ENCODE peak calls at places on chromosome 3, in four cellular contexts. V, M, S and Z are unnamed samples.

GRCh38 chr3:22730701-22731100 is 472.4 kb upstream of the UBE2E2 start:
- DNase-seq in V (no peak), S (no peak), M (no peak), Z (no peak)

GRCh38 chr3:165653130-165653778 is 184.0 kb downstream of the BCHE start:
- DNase-seq in V (no peak), M (no peak), S (no peak), Z (no peak)

GRCh38 chr3:126515066-126515706 is 2.4 kb downstream of the UROC1 start:
- DNase-seq in V (no peak), M (no peak), S (peak; percentile 53), Z (no peak)

GRCh38 chr3:57110797-57111196 is 50.3 kb downstream of the SPATA12 start:
- DNase-seq in M (no peak), V (no peak), S (peak; percentile 67), Z (no peak)

GRCh38 chr3:148962513-148962912 is 28.8 kb upstream of the GYG1 start:
- DNase-seq in S (no peak), M (no peak), V (no peak), Z (no peak)

GRCh38 chr3:19147905-19148767 is at the start of gene KCNH8:
- DNase-seq in V (no peak), S (peak; percentile 79), M (no peak), Z (peak; percentile 9)

GRCh38 chr3:122609798-122610559 is 32.5 kb downstream of the PARP15 start:
- DNase-seq in V (peak; percentile 66), S (no peak), M (peak; percentile 31), Z (peak; percentile 40)

GRCh38 chr3:172177046-172177445 is 137.7 kb downstream of the FNDC3B start:
- DNase-seq in S (no peak), V (no peak), M (no peak), Z (no peak)

GRCh38 chr3:13280856-13281656 is 139.1 kb downstream of the NUP210 start:
- DNase-seq in S (no peak), M (no peak), V (no peak), Z (no peak)

GRCh38 chr3:195160257-195160898 is 110.6 kb downstream of the XXYLT1 start:
- DNase-seq in V (no peak), S (peak; percentile 46), M (no peak), Z (no peak)

GRCh38 chr3:156723182-156723619 is 48.8 kb downstream of the TIPARP start:
- DNase-seq in M (no peak), S (no peak), V (no peak), Z (no peak)

GRCh38 chr3:39130026-39130425 is 22.5 kb downstream of the TTC21A start:
- DNase-seq in S (no peak), V (no peak), M (no peak), Z (no peak)

GRCh38 chr3:46711305-46711704 is 6.4 kb downstream of the PRSS50 start:
- DNase-seq in V (no peak), M (no peak), S (no peak), Z (no peak)

GRCh38 chr3:132641837-132642538 is 17.6 kb downstream of the ACAD11 start:
- DNase-seq in V (peak; percentile 35), M (no peak), S (peak; percentile 70), Z (no peak)

GRCh38 chr3:53161820-53162671 is 1.0 kb downstream of the PRKCD start:
- DNase-seq in V (no peak), M (peak; percentile 16), S (no peak), Z (peak; percentile 65)